ENCODE peak calls at places on chromosomes 3 and 15, in ten cellular contexts. N, W, O, E, C, B, Q, I, Y and L are unnamed samples.

GRCh38 chr15:80974914-80975313 is 14.7 kb downstream of the MESD start:
- DNase-seq in N (no peak), W (no peak), O (no peak), E (no peak), C (no peak), B (no peak), Q (no peak), I (no peak), Y (no peak), L (no peak)

GRCh38 chr15:82680200-82681102 is 29.2 kb downstream of the AP3B2 start:
- DNase-seq in N (peak), W (peak), O (no peak), E (no peak), C (no peak), B (peak), Q (peak), I (peak), Y (no peak), L (no peak)

GRCh38 chr3:38551026-38551832 is 55.1 kb downstream of the EXOG start:
- DNase-seq in N (peak), W (peak), O (no peak), E (no peak), C (no peak), B (no peak), Q (no peak), I (no peak), Y (no peak), L (no peak)

GRCh38 chr15:34754674-34755418 is at the start of gene GJD2:
- DNase-seq in N (no peak), W (peak), O (no peak), E (no peak), C (no peak), B (no peak), Q (no peak), I (peak), Y (no peak), L (no peak)

GRCh38 chr3:149673393-149673792 is 15.6 kb upstream of the WWTR1 start:
- DNase-seq in N (no peak), W (no peak), O (no peak), E (peak), C (no peak), B (no peak), Q (no peak), I (no peak), Y (no peak), L (no peak)

GRCh38 chr3:40873456-40873855 is 325.8 kb upstream of the CTNNB1 start:
- DNase-seq in N (no peak), W (no peak), O (no peak), E (no peak), C (no peak), B (no peak), Q (no peak), I (no peak), Y (no peak), L (no peak)

GRCh38 chr15:31069360-31070000 is 32.0 kb downstream of the TRPM1 start:
- DNase-seq in N (no peak), W (no peak), O (peak), E (peak), C (no peak), B (peak), Q (no peak), I (no peak), Y (no peak), L (no peak)

GRCh38 chr15:61051570-61052031 is 177.5 kb downstream of the RORA start:
- DNase-seq in N (no peak), W (peak), O (peak), E (peak), C (peak), B (peak), Q (peak), I (peak), Y (peak), L (no peak)

DNA sequence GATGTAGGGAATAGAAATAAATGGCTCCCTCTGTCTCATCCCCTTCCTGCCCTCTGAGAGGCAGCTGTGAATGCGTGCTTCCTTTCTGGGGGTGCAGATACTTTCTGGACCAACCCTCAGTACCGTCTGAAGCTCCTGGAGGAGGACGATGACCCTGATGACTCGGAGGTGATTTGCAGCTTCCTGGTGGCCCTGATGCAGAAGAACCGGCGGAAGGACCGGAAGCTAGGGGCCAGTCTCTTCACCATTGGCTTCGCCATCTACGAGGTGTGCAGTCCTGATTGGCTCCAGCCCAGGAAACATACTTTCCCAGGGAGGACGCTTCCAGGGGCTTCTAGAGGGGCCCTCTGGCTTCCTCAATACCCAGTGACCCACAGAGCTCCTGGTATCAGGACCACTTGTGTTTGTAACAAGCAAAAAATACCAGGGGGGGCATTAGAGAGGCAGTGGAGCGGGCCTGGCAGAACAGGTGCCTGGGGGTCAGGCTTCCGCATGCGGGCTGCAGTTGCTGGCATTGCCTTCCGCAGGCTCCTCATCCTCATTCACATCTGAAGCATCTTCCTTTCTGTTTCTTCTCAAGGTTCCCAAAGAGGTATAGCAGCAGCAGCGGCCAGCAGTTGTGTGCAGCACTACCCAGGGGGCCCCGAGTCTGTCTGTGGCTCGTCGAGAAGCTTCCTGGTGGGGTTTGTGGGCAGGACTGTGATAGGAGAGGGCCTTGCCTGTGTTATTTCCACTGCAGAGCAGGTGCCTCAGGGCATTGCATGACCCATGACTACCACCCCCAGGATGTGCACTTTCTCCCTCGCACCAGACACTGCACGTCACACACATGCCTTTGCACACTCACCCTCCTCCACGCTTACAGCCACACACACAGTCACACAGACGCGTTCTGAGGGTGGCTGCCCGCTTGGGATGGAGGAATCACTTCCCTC is 42.5 kb downstream of the CAPN3 start:
- DNase-seq in N (no peak), W (peak), O (no peak), E (no peak), C (no peak), B (no peak), Q (no peak), I (peak), Y (no peak), L (no peak)
- TF ChIP-seq POLR2A in N (no peak), W (no peak), O (no peak), E (no peak), C (no peak), B (no peak), Q (no peak), I (no peak), Y (no peak), L (no peak)

GRCh38 chr3:143348486-143349327 is 229.1 kb downstream of the CHST2 start:
- DNase-seq in N (no peak), W (no peak), O (no peak), E (no peak), C (no peak), B (no peak), Q (no peak), I (peak), Y (no peak), L (no peak)
- TF ChIP-seq CTCF in N (no peak), W (no peak), O (no peak), E (no peak), C (no peak), B (no peak), Q (no peak), I (peak), Y (no peak), L (no peak)

GRCh38 chr15:101246391-101246790 is 5.5 kb downstream of the CHSY1 start:
- DNase-seq in N (no peak), W (no peak), O (no peak), E (no peak), C (no peak), B (no peak), Q (no peak), I (no peak), Y (no peak), L (no peak)
- H3K27ac ChIP-seq in N (peak), W (no peak), O (no peak), E (no peak), C (no peak), B (no peak), Q (no peak), I (no peak), Y (peak), L (no peak)

GRCh38 chr3:44954962-44955361 is 21.0 kb downstream of the ZDHHC3 start:
- DNase-seq in N (no peak), W (no peak), O (no peak), E (peak), C (peak), B (no peak), Q (no peak), I (peak), Y (no peak), L (no peak)

GRCh38 chr3:44958406-44958805 is 17.6 kb downstream of the ZDHHC3 start:
- DNase-seq in N (no peak), W (no peak), O (no peak), E (no peak), C (no peak), B (no peak), Q (no peak), I (no peak), Y (no peak), L (no peak)

GRCh38 chr3:44954289-44954688 is 21.7 kb downstream of the ZDHHC3 start:
- DNase-seq in N (no peak), W (no peak), O (no peak), E (no peak), C (no peak), B (no peak), Q (no peak), I (no peak), Y (no peak), L (no peak)

GRCh38 chr3:44957986-44958385 is 18.0 kb downstream of the ZDHHC3 start:
- DNase-seq in N (no peak), W (no peak), O (no peak), E (no peak), C (no peak), B (no peak), Q (no peak), I (no peak), Y (no peak), L (no peak)

GRCh38 chr3:44955917-44956316 is 20.1 kb downstream of the ZDHHC3 start:
- DNase-seq in N (no peak), W (no peak), O (no peak), E (no peak), C (no peak), B (no peak), Q (no peak), I (no peak), Y (no peak), L (no peak)
- TF ChIP-seq POLR2A in N (no peak), W (no peak), O (no peak), E (no peak), C (no peak), B (no peak), Q (no peak), I (no peak), Y (no peak), L (no peak)

DNA sequence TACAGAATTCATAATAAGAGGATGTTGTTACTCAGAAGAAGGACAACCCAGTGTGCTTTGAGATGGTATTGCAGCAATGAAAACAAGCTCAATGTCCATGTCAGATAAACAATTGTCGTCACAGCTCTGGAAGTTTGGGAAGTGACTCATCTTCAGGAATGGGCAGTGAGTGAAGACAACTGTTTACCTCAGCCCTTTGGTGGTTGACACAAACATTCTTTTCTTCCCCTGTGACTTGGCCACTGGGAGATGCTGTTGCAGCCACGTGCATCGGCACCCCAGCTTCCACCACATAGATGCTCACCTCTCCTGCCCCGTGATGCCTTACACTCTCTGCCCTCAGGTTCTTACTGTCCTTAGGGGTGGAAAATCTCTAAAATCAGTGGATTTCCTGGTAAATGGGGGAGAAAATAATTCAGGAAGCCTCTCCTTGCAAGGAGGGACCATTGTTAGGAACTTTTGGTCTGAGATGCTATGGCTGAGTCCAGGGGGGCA is 114.1 kb upstream of the GALNT15 start:
- DNase-seq in N (no peak), W (peak), O (peak), E (peak), C (peak), B (peak), Q (peak), I (peak), Y (peak), L (no peak)
- TF ChIP-seq CTCF in N (no peak), W (peak), O (no peak), E (peak), C (no peak), B (peak), Q (no peak), I (no peak), Y (peak), L (no peak)

GRCh38 chr15:90076716-90077115 is 25.6 kb downstream of the IDH2 start:
- DNase-seq in N (no peak), W (no peak), O (no peak), E (no peak), C (no peak), B (no peak), Q (no peak), I (no peak), Y (no peak), L (no peak)
- H3K27ac ChIP-seq in N (peak), W (no peak), O (no peak), E (no peak), C (peak), B (no peak), Q (peak), I (no peak), Y (no peak), L (no peak)

DNA sequence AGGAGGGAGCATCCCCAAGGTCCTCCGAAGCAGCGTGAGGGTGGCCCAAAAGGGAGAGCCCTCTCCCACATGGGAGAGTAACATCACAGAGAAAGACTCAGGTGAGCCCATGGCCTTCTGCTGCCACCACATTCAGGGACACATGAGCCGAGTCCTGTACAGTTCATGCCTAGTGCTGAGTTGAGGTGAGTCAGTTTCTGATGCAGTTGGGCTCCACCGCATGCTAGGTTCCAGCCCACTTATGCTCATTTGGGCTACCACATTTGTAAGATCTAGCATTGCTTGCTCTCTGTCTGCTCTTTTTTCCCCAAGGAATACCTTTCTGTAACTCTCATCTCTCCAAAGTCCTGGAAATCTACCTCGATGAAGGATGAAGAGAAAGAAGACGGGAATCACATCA is 77.1 kb downstream of the SETD5 start:
- DNase-seq in N (no peak), W (no peak), O (no peak), E (no peak), C (no peak), B (no peak), Q (no peak), I (no peak), Y (no peak), L (no peak)
- TF ChIP-seq POLR2A in N (no peak), W (no peak), O (no peak), E (no peak), C (no peak), B (no peak), Q (no peak), I (no peak), Y (no peak), L (no peak)